ENCODE peak calls at places on chromosomes 5 and 9, in six cellular contexts. P is fibroblast of the aortic adventitia; C is CD4-positive, CD25-positive, alpha-beta regulatory T cell; G is fibroblast of the conjunctiva; V is AG04450; H is activated CD8-positive, alpha-beta memory T cell treated with anti-CD3 and anti-CD28 coated beads, Interleukin-2, amount 50 U/mL, for 48 hours. B is an unnamed sample.

GRCh38 chr5:169548315-169548714 is 35.3 kb upstream of the SPDL1 start:
- DNase-seq in G (peak; percentile 65), H (no peak), C (no peak), V (no peak), P (peak; percentile 83), B (no peak)

GRCh38 chr9:115810166-115810565 is 343.4 kb upstream of the PAPPA start:
- DNase-seq in H (no peak), G (no peak), P (no peak), V (no peak), C (no peak), B (no peak)

GRCh38 chr5:71653119-71653518 is 66.0 kb upstream of the CARTPT start:
- DNase-seq in H (no peak), P (peak; percentile 12), G (no peak), V (no peak), C (no peak), B (no peak)

GRCh38 chr9:92438900-92439526 is 14.7 kb upstream of the OMD start:
- DNase-seq in V (no peak), C (peak; percentile 23), G (peak; percentile 32), P (peak; percentile 76), H (no peak), B (no peak)

GRCh38 chr5:135591277-135591676 is 12.5 kb upstream of the CXCL14 start:
- DNase-seq in P (no peak), H (no peak), C (no peak), G (no peak), V (no peak), B (no peak)

GRCh38 chr9:134179918-134180785 is 15.8 kb upstream of the RNU6ATAC start:
- DNase-seq in P (no peak), H (no peak), V (no peak), C (no peak), G (no peak), B (no peak)

GRCh38 chr9:134303601-134304000 is 22.7 kb upstream of the RXRA start:
- DNase-seq in G (no peak), P (no peak), C (no peak), H (no peak), V (no peak), B (no peak)

GRCh38 chr9:88809371-88809770 is 181.9 kb upstream of the S1PR3 start:
- DNase-seq in H (no peak), P (no peak), V (no peak), G (no peak), C (no peak), B (no peak)

GRCh38 chr5:34564706-34565235 is 91.4 kb upstream of the RAI14 start:
- DNase-seq in G (no peak), C (no peak), P (no peak), H (no peak), V (no peak), B (no peak)

GRCh38 chr9:14087576-14087975 is 226.4 kb downstream of the NFIB start:
- DNase-seq in G (no peak), P (no peak), C (no peak), H (no peak), V (no peak), B (no peak)

GRCh38 chr5:170161069-170161468 is 55.4 kb downstream of the FOXI1 start:
- DNase-seq in H (no peak), P (peak; percentile 10), V (no peak), G (peak; percentile 26), C (no peak), B (no peak)

GRCh38 chr9:34190996-34191892 is 12.4 kb downstream of the UBAP1 start:
- DNase-seq in G (no peak), C (no peak), V (no peak), P (peak; percentile 39), H (peak; percentile 22), B (peak; percentile 18)

GRCh38 chr9:38346811-38347735 is 45.4 kb upstream of the ALDH1B1 start:
- DNase-seq in H (peak; percentile 20), P (no peak), C (no peak), G (no peak), V (no peak), B (no peak)

GRCh38 chr5:138611295-138612220 is 36.4 kb upstream of the HSPA9 start:
- DNase-seq in V (no peak), P (no peak), C (peak; percentile 16), H (no peak), G (no peak), B (no peak)

GRCh38 chr9:14433841-14434511 is 120.0 kb upstream of the NFIB start:
- DNase-seq in C (no peak), P (peak; percentile 89), H (no peak), G (peak; percentile 72), V (peak; percentile 23), B (no peak)

GRCh38 chr9:113215142-113215541 is 5.9 kb downstream of the FKBP15 start:
- DNase-seq in H (no peak), G (no peak), P (peak; percentile 30), V (no peak), C (peak; percentile 58), B (no peak)

GRCh38 chr5:78758169-78758839 is 109.7 kb upstream of the LHFPL2 start:
- DNase-seq in V (peak; percentile 68), P (peak; percentile 66), C (peak; percentile 16), G (peak; percentile 35), H (no peak), B (no peak)

GRCh38 chr5:170630226-170630625 is 126.4 kb downstream of the KCNIP1 start:
- DNase-seq in H (no peak), V (no peak), G (no peak), P (no peak), C (no peak), B (no peak)

GRCh38 chr9:101480386-101480785 is 44.8 kb upstream of the ALDOB start:
- DNase-seq in V (no peak), C (no peak), G (no peak), H (no peak), P (no peak), B (no peak)

GRCh38 chr5:14727428-14727865 is 62.9 kb downstream of the OTULIN start:
- DNase-seq in G (peak; percentile 69), P (peak; percentile 86), V (peak; percentile 59), C (peak; percentile 79), H (peak; percentile 89), B (peak; percentile 78)

GRCh38 chr5:132079619-132080018 is 6.0 kb downstream of the CSF2 start:
- DNase-seq in H (no peak), G (no peak), C (no peak), P (no peak), V (no peak), B (no peak)

B was measured in smooth muscle cell of the brain vasculature.